ENCODE peak calls at places on chromosomes 4 and X, in four cellular contexts. M is HepG2, N is K562, H is GM12878. Z is an unnamed sample.

GRCh38 chrX:10016516-10017132 is 49.5 kb downstream of the CLDN34 start:
- DNase-seq in M (no peak), N (no peak), H (no peak), Z (no peak)

GRCh38 chrX:69024931-69025330 is 140.3 kb downstream of the PJA1 start:
- DNase-seq in M (no peak), N (no peak), H (no peak), Z (no peak)

GRCh38 chrX:50469206-50469605 is 1.4 kb downstream of the DGKK start:
- DNase-seq in M (no peak), N (no peak), H (no peak), Z (no peak)

GRCh38 chr4:26558166-26558895 is 25.6 kb upstream of the TBC1D19 start:
- DNase-seq in M (no peak), N (no peak), H (no peak), Z (no peak)

GRCh38 chr4:186634591-186635128 is 79.3 kb upstream of the MTNR1A start:
- DNase-seq in M (no peak), N (no peak), H (no peak), Z (no peak)

GRCh38 chrX:142891046-142891445 is 134.7 kb upstream of the SPANXN4 start:
- DNase-seq in M (no peak), N (no peak), H (no peak), Z (no peak)

GRCh38 chr4:104524591-104524990 is 29.9 kb upstream of the CXXC4 start:
- DNase-seq in M (no peak), N (no peak), H (no peak), Z (no peak)

GRCh38 chrX:3627579-3627978 is 85.9 kb downstream of the PRKX start:
- DNase-seq in M (no peak), N (no peak), H (no peak), Z (no peak)

GRCh38 chrX:3962511-3963350 is 249.3 kb upstream of the PRKX start:
- DNase-seq in M (peak), N (peak), H (no peak), Z (no peak)

GRCh38 chr4:9812530-9813340 is 31.3 kb downstream of the DRD5 start:
- DNase-seq in M (no peak), N (no peak), H (peak), Z (no peak)

GRCh38 chrX:17291998-17292658 is 82.9 kb upstream of the NHS start:
- DNase-seq in M (no peak), N (no peak), H (no peak), Z (no peak)

GRCh38 chr4:6448476-6449170 is 23.8 kb downstream of the PPP2R2C start:
- DNase-seq in M (no peak), N (no peak), H (no peak), Z (no peak)

GRCh38 chr4:64713256-64713840 is 304.1 kb upstream of the TECRL start:
- DNase-seq in M (peak), N (peak), H (no peak), Z (no peak)

GRCh38 chr4:123869517-123870282 is 473.1 kb downstream of the SPRY1 start:
- DNase-seq in M (no peak), N (no peak), H (no peak), Z (no peak)

GRCh38 chr4:123977623-123978022 is 581.0 kb downstream of the SPRY1 start:
- DNase-seq in M (peak), N (no peak), H (no peak), Z (no peak)

GRCh38 chr4:56681158-56681848 is at the start of gene HOPX:
- DNase-seq in M (no peak), N (no peak), H (peak), Z (no peak)

GRCh38 chr4:110586137-110586850 is 36.6 kb downstream of the PITX2 start:
- DNase-seq in M (no peak), N (no peak), H (no peak), Z (no peak)

GRCh38 chr4:32112891-32113290 is 1392.7 kb downstream of the PCDH7 start:
- DNase-seq in M (no peak), N (no peak), H (no peak), Z (no peak)

GRCh38 chr4:38805530-38806145 is 1.0 kb upstream of the TLR1 start:
- DNase-seq in M (no peak), N (no peak), H (peak), Z (no peak)

GRCh38 chr4:141346144-141346543 is 125.4 kb downstream of the ZNF330 start:
- DNase-seq in M (peak), N (peak), H (no peak), Z (no peak)

GRCh38 chr4:126973201-126973600 is 659.6 kb upstream of the INTU start:
- DNase-seq in M (no peak), N (no peak), H (no peak), Z (no peak)
- TF ChIP-seq KDM1A in M (no peak), N (no peak), H (no peak), Z (no peak)

GRCh38 chr4:3355266-3355748 is 62.5 kb downstream of the RGS12 start:
- DNase-seq in M (no peak), N (no peak), H (peak), Z (no peak)

GRCh38 chr4:3352505-3352904 is 59.7 kb downstream of the RGS12 start:
- DNase-seq in M (no peak), N (no peak), H (no peak), Z (no peak)

GRCh38 chr4:3352918-3353594 is 60.2 kb downstream of the RGS12 start:
- DNase-seq in M (no peak), N (no peak), H (no peak), Z (no peak)

GRCh38 chr4:3354455-3354811 is 61.6 kb downstream of the RGS12 start:
- DNase-seq in M (peak), N (no peak), H (no peak), Z (no peak)

GRCh38 chr4:3353747-3354454 is 61.1 kb downstream of the RGS12 start:
- DNase-seq in M (no peak), N (no peak), H (no peak), Z (peak)
- H3K4me2 ChIP-seq in M (peak), N (no peak), H (no peak), Z (no peak)

DNA sequence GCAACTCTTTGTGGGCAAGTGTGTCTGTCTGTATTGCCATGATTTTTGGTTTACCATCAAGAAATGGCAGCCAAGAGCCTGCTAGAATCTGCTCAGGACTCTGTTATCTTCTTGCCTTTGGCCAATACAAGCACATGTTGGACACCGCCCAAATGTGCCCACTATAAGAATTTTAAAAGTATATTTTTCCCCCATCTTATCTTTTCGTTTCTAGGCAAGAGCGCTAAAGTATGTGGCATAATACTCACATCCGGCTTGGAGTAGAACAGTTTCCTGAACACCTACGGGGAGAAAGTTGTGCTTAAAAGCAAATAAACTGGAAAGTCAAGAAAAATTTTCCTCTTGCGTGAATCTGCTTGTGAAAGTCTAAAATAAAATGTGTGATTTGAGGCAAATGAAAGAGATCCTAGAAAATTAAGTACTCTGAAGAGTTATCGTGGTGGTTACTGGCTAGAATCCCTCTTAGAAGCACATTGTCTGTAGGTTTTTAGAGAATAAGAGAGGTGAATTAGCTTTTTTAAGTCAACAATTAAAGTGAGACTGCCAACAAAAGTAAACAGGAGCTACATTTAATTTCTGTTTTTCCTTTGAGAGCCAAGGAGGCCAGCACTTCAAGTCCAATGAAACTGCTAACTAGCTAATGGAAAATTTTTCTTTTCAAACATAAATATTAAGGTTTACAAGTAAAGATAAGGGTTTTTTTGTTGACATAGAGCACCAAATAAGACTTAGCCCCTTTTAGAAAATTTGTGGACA is 220.2 kb downstream of the SOWAHB start:
- DNase-seq in M (no peak), N (no peak), H (no peak), Z (no peak)
- TF ChIP-seq SP1 in M (no peak), N (no peak), H (no peak), Z (no peak)

GRCh38 chrX:130984782-130985181 is 73.4 kb upstream of the ARHGAP36 start:
- DNase-seq in M (no peak), N (no peak), H (no peak), Z (no peak)
- TF ChIP-seq KDM1A in M (no peak), N (no peak), H (no peak), Z (no peak)

GRCh38 chrX:65532016-65532415 is 2.6 kb downstream of the LAS1L start:
- DNase-seq in M (no peak), N (no peak), H (no peak), Z (no peak)
- H3K4me2 ChIP-seq in M (no peak), N (no peak), H (no peak), Z (no peak)

DNA sequence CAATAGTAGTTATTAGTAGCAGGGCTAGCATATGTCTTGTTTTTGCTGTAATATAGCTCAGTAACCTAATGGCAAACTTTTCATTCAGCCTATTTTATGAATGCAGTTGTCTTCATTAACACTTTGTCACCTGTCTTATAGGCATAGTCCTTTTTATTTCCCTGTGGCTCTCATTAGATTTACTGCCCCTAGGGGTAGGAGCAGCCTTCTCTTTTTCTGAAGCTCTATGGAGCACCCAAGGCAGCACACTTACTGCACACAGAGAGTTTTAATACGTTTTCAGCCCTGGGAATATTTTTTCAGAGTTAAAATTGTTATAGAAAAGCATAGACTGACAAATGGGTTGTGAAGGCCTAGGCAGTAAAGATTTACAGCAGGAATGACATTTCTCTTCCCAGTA is 406.8 kb downstream of the TMA16 start:
- DNase-seq in M (no peak), N (no peak), H (no peak), Z (no peak)
- TF ChIP-seq SP1 in M (no peak), N (no peak), H (no peak), Z (no peak)

DNA sequence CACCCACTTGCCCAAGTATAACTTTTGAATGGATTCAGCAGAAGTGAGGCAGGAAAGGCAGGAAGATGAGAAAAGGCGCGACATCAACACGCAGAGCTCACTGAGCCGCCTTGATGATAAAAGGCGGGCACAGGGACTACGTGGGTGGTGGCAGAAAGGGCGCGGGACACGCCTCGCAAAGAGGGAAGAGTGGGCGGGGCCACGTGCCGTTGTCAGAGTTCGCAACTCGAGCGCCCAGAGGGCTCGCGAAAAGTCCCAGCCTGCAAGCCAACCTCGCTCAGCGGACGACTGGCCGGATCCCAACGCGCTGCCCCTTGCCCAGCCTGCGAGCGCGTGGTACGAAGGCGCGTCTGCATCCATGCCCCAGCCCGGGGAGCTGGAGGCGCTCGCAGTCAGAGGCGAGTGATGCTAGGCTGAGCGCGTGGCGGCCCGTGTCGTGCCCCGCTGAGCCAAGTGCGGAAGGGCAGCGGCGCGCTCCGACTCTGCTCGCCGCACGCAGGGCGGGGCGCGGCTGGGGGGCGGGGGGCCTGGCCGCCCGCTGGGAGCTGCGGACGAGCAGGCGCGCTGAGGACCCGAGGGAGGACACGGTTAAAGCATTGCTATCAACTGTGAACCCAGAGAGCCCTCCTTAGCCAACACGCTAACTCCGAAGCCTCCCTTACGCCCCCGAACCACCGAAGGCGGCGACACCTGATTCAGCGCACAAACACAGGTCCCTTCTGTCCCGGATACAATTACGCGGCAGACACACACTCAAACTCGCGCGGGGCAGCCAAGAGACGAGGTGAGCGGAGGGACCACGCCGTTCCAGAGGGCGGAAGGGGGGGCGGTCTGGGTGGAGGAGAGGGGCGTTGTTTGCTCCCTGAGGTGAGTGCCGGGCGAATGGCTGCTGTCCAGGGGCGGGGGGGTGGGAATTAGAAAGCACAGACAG is at the start of gene UGT8:
- DNase-seq in M (no peak), N (peak), H (no peak), Z (no peak)
- TF ChIP-seq KDM1A in M (no peak), N (no peak), H (no peak), Z (no peak)

GRCh38 chr4:176259330-176260090 is 9.5 kb downstream of the ASB5 start:
- DNase-seq in M (no peak), N (no peak), H (no peak), Z (no peak)
- H3K4me2 ChIP-seq in M (no peak), N (no peak), H (no peak), Z (no peak)

GRCh38 chr4:73451978-73452747 is 16.1 kb downstream of the AFP start:
- DNase-seq in M (no peak), N (no peak), H (no peak), Z (no peak)

GRCh38 chr4:73452953-73453700 is 17.1 kb downstream of the AFP start:
- DNase-seq in M (peak), N (no peak), H (no peak), Z (no peak)

GRCh38 chr4:73451404-73451803 is 15.4 kb downstream of the AFP start:
- DNase-seq in M (no peak), N (no peak), H (no peak), Z (no peak)

GRCh38 chr4:73454920-73455319 is 18.9 kb downstream of the AFP start:
- DNase-seq in M (no peak), N (no peak), H (no peak), Z (no peak)

DNA sequence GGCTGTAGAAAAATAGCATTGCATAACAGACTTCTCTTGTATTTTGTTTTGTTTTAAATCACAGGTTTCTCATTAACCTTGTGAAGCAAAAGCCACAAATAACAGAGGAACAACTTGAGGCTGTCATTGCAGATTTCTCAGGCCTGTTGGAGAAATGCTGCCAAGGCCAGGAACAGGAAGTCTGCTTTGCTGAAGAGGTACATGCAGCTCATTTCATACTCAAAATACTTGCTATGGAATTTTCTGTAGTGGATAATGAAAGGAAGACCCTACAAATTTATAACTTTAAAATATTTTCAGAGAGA is 17.6 kb downstream of the AFP start:
- DNase-seq in M (no peak), N (no peak), H (no peak), Z (no peak)
- TF ChIP-seq SP1 in M (no peak), N (no peak), H (no peak), Z (no peak)

DNA sequence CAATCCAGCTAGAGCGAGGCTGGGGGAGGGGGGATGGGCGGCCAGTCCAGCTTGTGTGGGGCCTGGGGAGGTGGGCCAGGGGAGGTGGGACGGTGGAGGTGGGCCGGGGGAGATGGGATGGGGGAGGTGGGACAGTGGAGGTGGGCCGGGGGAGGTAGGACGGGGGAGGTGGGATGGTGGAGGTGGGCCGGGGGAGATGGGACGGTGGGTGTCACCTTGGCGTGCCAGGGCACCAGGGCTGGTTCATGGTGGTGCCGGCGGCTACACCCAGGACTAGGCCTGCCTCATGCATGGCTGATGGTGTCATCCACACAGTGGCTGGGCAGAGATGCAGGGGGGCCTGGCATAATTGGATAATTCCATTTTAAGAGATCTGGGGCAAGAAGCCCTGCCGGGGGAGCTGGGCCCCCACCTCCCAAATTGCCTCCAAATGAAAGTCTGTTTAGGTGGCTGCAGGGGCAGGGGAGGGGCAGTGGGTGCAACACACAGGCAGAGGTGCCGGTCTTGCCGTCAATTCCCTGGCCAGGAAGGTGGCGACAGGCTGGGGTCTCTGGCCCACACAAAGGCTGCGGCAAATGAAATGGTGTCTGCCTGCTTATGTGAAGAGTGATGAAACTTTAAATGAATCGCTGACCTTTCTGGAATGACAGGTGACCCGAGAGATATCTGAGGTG is 82.1 kb downstream of the FAM53A start:
- DNase-seq in M (no peak), N (no peak), H (no peak), Z (no peak)
- TF ChIP-seq KDM1A in M (no peak), N (no peak), H (no peak), Z (no peak)

Z was measured in H1.